ENCODE peak calls at places on chromosomes 6 and 20, in ten cellular contexts. D, S, B, W, H, T, F, Y, V and X are unnamed samples.

GRCh38 chr20:13284830-13285229 is 63.8 kb downstream of the ISM1 start:
- DNase-seq in D (no peak), Y (no peak), V (no peak), W (no peak), F (no peak), T (no peak), H (no peak), S (no peak), B (no peak), X (no peak)

GRCh38 chr6:33808781-33809180 is 5.0 kb upstream of the MLN start:
- DNase-seq in Y (no peak), S (no peak), B (no peak), T (no peak), F (no peak), V (no peak), D (no peak), W (no peak), H (no peak), X (no peak)

GRCh38 chr6:126372626-126373025 is 32.7 kb downstream of the CENPW start:
- DNase-seq in Y (no peak), B (no peak), F (no peak), T (no peak), S (no peak), D (no peak), H (no peak), W (no peak), V (no peak), X (no peak)

GRCh38 chr20:62925420-62926228 is 681 bp downstream of the DIDO1 start:
- DNase-seq in B (no peak), H (peak), T (no peak), Y (peak), F (peak), V (no peak), D (no peak), W (peak), S (no peak), X (peak)

GRCh38 chr6:36563237-36563927 is 16.1 kb upstream of the STK38 start:
- DNase-seq in B (no peak), S (no peak), H (no peak), D (no peak), Y (no peak), W (no peak), T (no peak), F (no peak), V (no peak), X (no peak)

GRCh38 chr6:159655409-159655988 is 37.5 kb downstream of the SOD2 start:
- DNase-seq in H (no peak), T (no peak), W (no peak), V (no peak), D (no peak), Y (no peak), B (no peak), F (no peak), S (no peak), X (no peak)

GRCh38 chr6:26128013-26128771 is 41.0 kb downstream of the HFE start:
- DNase-seq in B (no peak), D (no peak), F (no peak), T (no peak), Y (no peak), H (no peak), W (no peak), V (no peak), S (no peak), X (no peak)

GRCh38 chr20:63318391-63319163 is 25.6 kb downstream of the COL20A1 start:
- DNase-seq in B (no peak), V (no peak), Y (no peak), T (peak), S (no peak), D (no peak), H (no peak), W (no peak), F (no peak), X (no peak)

GRCh38 chr6:152272486-152272885 is 364.7 kb downstream of the SYNE1 start:
- DNase-seq in H (no peak), Y (no peak), V (no peak), F (no peak), S (no peak), T (no peak), D (no peak), B (no peak), W (no peak), X (no peak)

GRCh38 chr6:81682238-81682795 is 70.2 kb downstream of the TENT5A start:
- DNase-seq in H (no peak), T (no peak), S (no peak), D (no peak), W (no peak), V (no peak), B (no peak), F (no peak), Y (no peak), X (no peak)

GRCh38 chr6:72623808-72624207 is 1.9 kb downstream of the KCNQ5 start:
- DNase-seq in H (no peak), D (no peak), B (no peak), T (no peak), F (no peak), V (no peak), Y (no peak), S (no peak), W (no peak), X (no peak)

GRCh38 chr20:1975251-1975650 is 18.6 kb downstream of the PDYN start:
- DNase-seq in D (no peak), S (no peak), W (no peak), T (peak), Y (no peak), B (no peak), F (no peak), V (no peak), H (no peak), X (no peak)

GRCh38 chr6:31441368-31442267 is 38.2 kb downstream of the MICA start:
- DNase-seq in V (peak), F (peak), Y (peak), S (no peak), H (peak), D (peak), B (peak), W (peak), T (peak), X (peak)

GRCh38 chr6:26089272-26089671 is 2.0 kb downstream of the HFE start:
- DNase-seq in S (no peak), Y (no peak), D (no peak), F (no peak), W (no peak), V (no peak), B (no peak), H (no peak), T (no peak), X (no peak)

GRCh38 chr6:142482973-142483372 is 181.2 kb downstream of the ADGRG6 start:
- DNase-seq in F (no peak), H (no peak), W (no peak), T (no peak), S (no peak), B (no peak), V (no peak), Y (no peak), D (no peak), X (no peak)

GRCh38 chr6:129598244-129599187 is 111.5 kb downstream of the ARHGAP18 start:
- DNase-seq in V (no peak), Y (no peak), D (peak), T (no peak), F (peak), H (no peak), W (peak), B (peak), S (peak), X (peak)

GRCh38 chr6:401994-402640 is 10.6 kb downstream of the IRF4 start:
- DNase-seq in Y (no peak), B (no peak), W (no peak), H (no peak), F (no peak), S (no peak), T (no peak), D (no peak), V (no peak), X (no peak)

GRCh38 chr6:401239-401993 is 9.9 kb downstream of the IRF4 start:
- DNase-seq in F (no peak), V (no peak), D (no peak), W (no peak), Y (no peak), H (no peak), T (no peak), S (no peak), B (no peak), X (no peak)

GRCh38 chr6:402901-403658 is 11.5 kb downstream of the IRF4 start:
- DNase-seq in B (no peak), V (no peak), D (no peak), W (no peak), T (no peak), F (no peak), Y (no peak), S (no peak), H (no peak), X (no peak)

GRCh38 chr6:404685-405423 is 13.3 kb downstream of the IRF4 start:
- DNase-seq in D (no peak), V (no peak), H (no peak), W (no peak), B (no peak), F (no peak), S (no peak), T (no peak), Y (no peak), X (no peak)

GRCh38 chr6:403659-404655 is 12.4 kb downstream of the IRF4 start:
- DNase-seq in S (no peak), V (no peak), W (no peak), Y (no peak), F (no peak), H (no peak), D (no peak), T (no peak), B (no peak), X (no peak)
- TF ChIP-seq POLR2A in S (no peak), V (no peak), W (no peak), Y (no peak), F (no peak), H (peak), D (no peak), T (no peak), B (no peak), X (no peak)

DNA sequence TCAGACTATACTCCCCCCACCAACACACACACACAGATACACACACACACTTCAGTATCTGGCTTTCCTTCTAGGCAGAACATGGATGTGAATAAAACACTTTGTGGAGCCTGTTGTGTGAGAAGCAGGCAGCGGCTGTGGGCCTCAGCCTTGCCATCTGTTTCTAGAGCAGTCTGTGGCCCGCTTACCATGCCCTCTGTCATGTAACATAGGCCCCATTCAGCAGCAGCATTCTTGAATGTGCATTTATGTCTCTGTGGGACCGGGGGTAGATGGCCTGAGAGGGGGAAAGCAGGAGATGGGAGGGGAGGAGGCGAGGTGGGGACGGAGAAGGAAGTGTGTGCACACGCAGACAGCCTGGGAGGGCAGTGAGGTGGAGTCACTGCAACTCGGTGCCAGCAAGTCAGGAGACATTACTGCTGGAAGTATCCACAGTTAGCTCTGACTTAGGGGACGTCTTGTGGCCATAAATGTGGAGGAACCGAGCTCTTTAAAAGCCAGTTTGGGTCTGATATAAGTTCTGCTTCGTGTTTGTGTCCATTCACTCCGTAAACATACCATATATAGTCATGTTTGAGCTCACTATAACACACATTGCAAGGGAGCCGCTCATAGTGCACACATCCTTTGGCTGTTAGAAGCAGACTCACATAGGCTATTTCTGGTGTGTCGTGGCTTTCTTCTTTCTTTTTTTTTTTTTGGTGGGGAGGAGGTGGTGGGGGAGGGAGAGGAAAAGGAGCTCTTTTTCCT is 38.5 kb downstream of the RREB1 start:
- DNase-seq in V (no peak), F (peak), S (no peak), B (no peak), D (peak), H (no peak), W (no peak), Y (peak), T (peak), X (peak)
- TF ChIP-seq POLR2A in V (no peak), F (peak), S (no peak), B (peak), D (peak), H (peak), W (no peak), Y (no peak), T (no peak), X (no peak)

GRCh38 chr20:18137412-18138265 is at the start of the genes KAT14 and PET117:
- DNase-seq in B (peak), V (peak), T (peak), W (peak), S (peak), Y (peak), H (peak), D (peak), F (peak), X (peak)
- TF ChIP-seq POLR2A in B (peak), V (peak), T (no peak), W (peak), S (peak), Y (peak), H (peak), D (peak), F (peak), X (peak)

DNA sequence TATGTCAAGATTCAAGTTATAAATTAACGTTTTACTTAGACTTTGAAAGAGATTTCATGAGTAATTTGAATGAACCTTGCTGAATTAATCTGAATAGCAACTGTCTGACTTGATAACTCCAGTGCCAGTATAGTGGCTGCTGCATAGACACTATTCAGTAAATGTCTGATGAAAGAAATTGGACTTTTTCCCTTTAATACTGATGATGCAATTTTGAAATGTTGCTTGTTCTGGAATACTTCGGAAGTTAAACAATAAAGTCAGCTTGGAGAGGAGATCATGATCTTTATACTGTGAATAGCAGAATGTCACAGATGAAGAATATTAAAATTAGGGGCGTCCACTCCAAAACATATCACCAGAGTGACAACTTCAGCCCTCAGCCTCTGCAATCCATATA is 3.6 kb upstream of the PGBD1 start:
- DNase-seq in T (no peak), S (no peak), F (no peak), H (no peak), Y (no peak), D (no peak), W (no peak), B (no peak), V (no peak), X (no peak)
- TF ChIP-seq POLR2A in T (no peak), S (no peak), F (no peak), H (no peak), Y (no peak), D (no peak), W (no peak), B (no peak), V (no peak), X (no peak)

GRCh38 chr20:49287555-49288249 is 9.8 kb upstream of the ZNFX1 start:
- DNase-seq in V (no peak), H (no peak), S (no peak), D (no peak), Y (no peak), B (no peak), F (no peak), T (no peak), W (no peak), X (no peak)
- TF ChIP-seq POLR2A in V (no peak), H (peak), S (no peak), D (no peak), Y (no peak), B (peak), F (no peak), T (no peak), W (no peak), X (no peak)

GRCh38 chr20:50146732-50147662 is 6.5 kb downstream of the PEDS1 start:
- DNase-seq in F (peak), Y (no peak), V (no peak), S (no peak), W (no peak), B (peak), T (peak), H (no peak), D (no peak), X (no peak)
- TF ChIP-seq POLR2A in F (no peak), Y (no peak), V (no peak), S (no peak), W (no peak), B (peak), T (no peak), H (no peak), D (no peak), X (no peak)

DNA sequence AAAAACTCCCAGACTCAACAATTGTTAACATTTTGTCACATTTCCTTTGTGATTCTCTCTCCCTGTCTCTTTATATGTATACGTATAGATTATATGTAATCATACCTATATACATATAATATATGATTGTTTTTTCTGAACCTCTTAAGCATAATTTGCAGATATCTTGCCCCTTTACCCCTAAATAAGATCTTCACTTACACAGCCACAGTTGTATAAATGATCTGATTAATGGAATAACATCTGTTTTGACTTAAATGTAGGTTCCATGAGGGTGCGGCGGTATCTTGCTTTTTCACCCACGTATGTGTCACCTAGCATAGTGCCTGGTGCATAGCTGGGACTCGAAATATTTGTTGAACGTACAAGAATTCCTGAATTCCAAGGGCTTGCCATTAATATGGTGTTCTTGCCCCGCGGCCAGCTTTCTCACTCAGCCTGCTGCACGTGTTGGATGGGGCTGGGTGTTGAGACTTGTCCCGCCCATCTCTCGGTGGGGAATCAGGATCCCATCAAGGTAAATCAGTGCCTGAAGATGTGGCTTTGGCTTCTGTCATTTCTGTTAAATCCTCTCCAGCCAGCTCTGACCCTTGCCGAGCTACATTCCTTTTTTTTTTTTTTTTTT is 10.4 kb upstream of the MANBAL start:
- DNase-seq in Y (no peak), B (no peak), S (no peak), T (no peak), V (no peak), W (no peak), H (no peak), F (no peak), D (no peak), X (no peak)
- TF ChIP-seq POLR2A in Y (no peak), B (no peak), S (no peak), T (no peak), V (no peak), W (no peak), H (no peak), F (no peak), D (no peak), X (no peak)

GRCh38 chr6:40558102-40558501 is 29.1 kb downstream of the LRFN2 start:
- DNase-seq in Y (no peak), H (no peak), T (no peak), B (no peak), V (no peak), S (no peak), D (no peak), F (no peak), W (no peak), X (no peak)
- TF ChIP-seq POLR2A in Y (no peak), H (no peak), T (no peak), B (no peak), V (no peak), S (no peak), D (no peak), F (no peak), W (no peak), X (no peak)